ENCODE peak calls at places on chromosome 2, in nine cellular contexts. U, P, T, W, Z, O, F, A and K are unnamed samples.
A peak's percentile ranks its signal among the peaks of the same experiment; 100 is the strongest.

GRCh38 chr2:241637233-241638062 is at the start of gene ATG4B:
- DNase-seq in U (peak; percentile 78), P (peak; percentile 77), T (peak; percentile 73), W (peak; percentile 83), Z (peak; percentile 93), O (peak; percentile 74), F (peak; percentile 83), A (peak; percentile 98), K (peak; percentile 61)

GRCh38 chr2:219870023-219870422 is 242.6 kb downstream of the SLC4A3 start:
- DNase-seq in U (no peak), P (no peak), T (no peak), W (no peak), Z (no peak), O (no peak), F (no peak), A (no peak), K (no peak)

GRCh38 chr2:28407976-28408690 is 15.5 kb downstream of the FOSL2 start:
- DNase-seq in U (no peak), P (no peak), T (no peak), W (no peak), Z (no peak), O (no peak), F (no peak), A (no peak), K (no peak)

GRCh38 chr2:230643576-230644291 is 68.9 kb upstream of the CAB39 start:
- DNase-seq in U (peak; percentile 18), P (no peak), T (no peak), W (no peak), Z (peak; percentile 64), O (peak; percentile 48), F (no peak), A (no peak), K (no peak)

GRCh38 chr2:44168684-44169154 is at the start of gene PPM1B:
- DNase-seq in U (no peak), P (peak; percentile 98), T (no peak), W (peak; percentile 100), Z (no peak), O (peak; percentile 100), F (no peak), A (no peak), K (peak; percentile 100)

GRCh38 chr2:219628986-219629901 is 1.8 kb downstream of the SLC4A3 start:
- DNase-seq in U (no peak), P (no peak), T (no peak), W (no peak), Z (no peak), O (no peak), F (no peak), A (no peak), K (no peak)

GRCh38 chr2:46269545-46270273 is 27.5 kb upstream of the EPAS1 start:
- DNase-seq in U (no peak), P (no peak), T (no peak), W (no peak), Z (no peak), O (no peak), F (peak; percentile 46), A (no peak), K (no peak)

GRCh38 chr2:96897491-96898134 is 27.7 kb upstream of the SEMA4C start:
- DNase-seq in U (no peak), P (no peak), T (no peak), W (no peak), Z (no peak), O (no peak), F (no peak), A (no peak), K (no peak)

GRCh38 chr2:43000242-43001054 is 208.1 kb upstream of the HAAO start:
- DNase-seq in U (peak; percentile 86), P (peak; percentile 61), T (peak; percentile 7), W (peak; percentile 88), Z (peak; percentile 52), O (no peak), F (no peak), A (no peak), K (no peak)

GRCh38 chr2:4930704-4931103 is 761.5 kb upstream of the SOX11 start:
- DNase-seq in U (no peak), P (no peak), T (no peak), W (no peak), Z (no peak), O (no peak), F (no peak), A (no peak), K (no peak)

GRCh38 chr2:165120740-165121467 is 82.9 kb downstream of the SCN3A start:
- DNase-seq in U (no peak), P (no peak), T (no peak), W (no peak), Z (no peak), O (no peak), F (no peak), A (no peak), K (no peak)

GRCh38 chr2:238703436-238703835 is 144.4 kb upstream of the TWIST2 start:
- DNase-seq in U (no peak), P (no peak), T (no peak), W (no peak), Z (no peak), O (no peak), F (no peak), A (no peak), K (no peak)

GRCh38 chr2:72893594-72894319 is 6.5 kb downstream of the SPR start:
- DNase-seq in U (peak; percentile 65), P (peak; percentile 66), T (no peak), W (no peak), Z (peak; percentile 76), O (no peak), F (peak; percentile 65), A (peak; percentile 65), K (no peak)